ENCODE peak calls at places on chromosomes 4 and X, in five cellular contexts. One of them, this sample, is unnamed.

GRCh38 chrX:139126493-139126892 is 404.0 kb upstream of the F9 start:
- DNase-seq in WTC11: peak; percentile 37
- DNase-seq in fibroblast of pulmonary artery: no peak
- DNase-seq in HFF-Myc: no peak
- DNase-seq in endothelial cell: peak; percentile 36
- DNase-seq in this sample: no peak

GRCh38 chrX:70973221-70973620 is 42.3 kb upstream of the SLC7A3 start:
- DNase-seq in WTC11: no peak
- DNase-seq in fibroblast of pulmonary artery: no peak
- DNase-seq in HFF-Myc: no peak
- DNase-seq in endothelial cell: no peak
- DNase-seq in this sample: no peak

GRCh38 chr4:76216521-76216920 is 2.9 kb upstream of the SCARB2 start:
- DNase-seq in WTC11: no peak
- DNase-seq in fibroblast of pulmonary artery: no peak
- DNase-seq in HFF-Myc: no peak
- DNase-seq in endothelial cell: no peak
- DNase-seq in this sample: no peak

GRCh38 chr4:128298129-128298758 is 10.6 kb upstream of the PGRMC2 start:
- DNase-seq in WTC11: no peak
- DNase-seq in fibroblast of pulmonary artery: no peak
- DNase-seq in HFF-Myc: no peak
- DNase-seq in endothelial cell: no peak
- DNase-seq in this sample: no peak

GRCh38 chr4:175539498-175539897 is 272.6 kb downstream of the GPM6A start:
- DNase-seq in WTC11: no peak
- DNase-seq in fibroblast of pulmonary artery: no peak
- DNase-seq in HFF-Myc: no peak
- DNase-seq in endothelial cell: no peak
- DNase-seq in this sample: no peak

GRCh38 chr4:94504545-94504944 is 52.8 kb downstream of the PDLIM5 start:
- DNase-seq in WTC11: no peak
- DNase-seq in fibroblast of pulmonary artery: no peak
- DNase-seq in HFF-Myc: no peak
- DNase-seq in endothelial cell: no peak
- DNase-seq in this sample: no peak

GRCh38 chrX:1167466-1167865 is 45.0 kb downstream of the CRLF2 start:
- DNase-seq in WTC11: no peak
- DNase-seq in fibroblast of pulmonary artery: no peak
- DNase-seq in HFF-Myc: no peak
- DNase-seq in endothelial cell: no peak
- DNase-seq in this sample: no peak

GRCh38 chr4:113445286-113445685 is 316.3 kb downstream of the CAMK2D start:
- DNase-seq in WTC11: no peak
- DNase-seq in fibroblast of pulmonary artery: peak; percentile 99
- DNase-seq in HFF-Myc: peak; percentile 59
- DNase-seq in endothelial cell: no peak
- DNase-seq in this sample: no peak

GRCh38 chr4:40299704-40300336 is 35.3 kb upstream of the CHRNA9 start:
- DNase-seq in WTC11: no peak
- DNase-seq in fibroblast of pulmonary artery: no peak
- DNase-seq in HFF-Myc: no peak
- DNase-seq in endothelial cell: no peak
- DNase-seq in this sample: no peak

GRCh38 chrX:57453901-57454300 is 137.9 kb upstream of the ZXDB start:
- DNase-seq in WTC11: no peak
- DNase-seq in fibroblast of pulmonary artery: peak; percentile 20
- DNase-seq in HFF-Myc: no peak
- DNase-seq in endothelial cell: peak; percentile 5
- DNase-seq in this sample: no peak

GRCh38 chrX:70998402-70999027 is 67.6 kb upstream of the SLC7A3 start:
- DNase-seq in WTC11: peak; percentile 36
- DNase-seq in fibroblast of pulmonary artery: peak; percentile 61
- DNase-seq in HFF-Myc: peak; percentile 17
- DNase-seq in endothelial cell: peak; percentile 15
- DNase-seq in this sample: no peak

GRCh38 chr4:94307231-94307840 is 35.3 kb downstream of the HPGDS start:
- DNase-seq in WTC11: no peak
- DNase-seq in fibroblast of pulmonary artery: peak; percentile 13
- DNase-seq in HFF-Myc: no peak
- DNase-seq in endothelial cell: no peak
- DNase-seq in this sample: no peak

GRCh38 chr4:1413221-1413663 is 7.0 kb upstream of the NKX1-1 start:
- DNase-seq in WTC11: no peak
- DNase-seq in fibroblast of pulmonary artery: no peak
- DNase-seq in HFF-Myc: no peak
- DNase-seq in endothelial cell: no peak
- DNase-seq in this sample: no peak

GRCh38 chr4:137510866-137511265 is 21.4 kb downstream of the PCDH18 start:
- DNase-seq in WTC11: no peak
- DNase-seq in fibroblast of pulmonary artery: peak; percentile 97
- DNase-seq in HFF-Myc: peak; percentile 84
- DNase-seq in endothelial cell: no peak
- DNase-seq in this sample: no peak

GRCh38 chrX:117094149-117094548 is 631.4 kb upstream of the CT83 start:
- DNase-seq in WTC11: no peak
- DNase-seq in fibroblast of pulmonary artery: no peak
- DNase-seq in HFF-Myc: no peak
- DNase-seq in endothelial cell: no peak
- DNase-seq in this sample: no peak

GRCh38 chr4:113809313-113809712 is 47.8 kb upstream of the CAMK2D start:
- DNase-seq in WTC11: no peak
- DNase-seq in fibroblast of pulmonary artery: peak; percentile 35
- DNase-seq in HFF-Myc: no peak
- DNase-seq in endothelial cell: no peak
- DNase-seq in this sample: no peak

GRCh38 chr4:70178075-70178660 is 17.4 kb upstream of the ODAM start:
- DNase-seq in WTC11: no peak
- DNase-seq in fibroblast of pulmonary artery: no peak
- DNase-seq in HFF-Myc: no peak
- DNase-seq in endothelial cell: no peak
- DNase-seq in this sample: no peak

GRCh38 chr4:168511780-168512467 is 15.1 kb downstream of the PALLD start:
- DNase-seq in WTC11: peak; percentile 13
- DNase-seq in fibroblast of pulmonary artery: no peak
- DNase-seq in HFF-Myc: no peak
- DNase-seq in endothelial cell: no peak
- DNase-seq in this sample: no peak

GRCh38 chr4:990746-991367 is 2.3 kb downstream of the SLC26A1 start:
- DNase-seq in WTC11: no peak
- DNase-seq in fibroblast of pulmonary artery: no peak
- DNase-seq in HFF-Myc: no peak
- DNase-seq in endothelial cell: no peak
- DNase-seq in this sample: no peak

GRCh38 chr4:40525811-40526598 is 103.7 kb downstream of the RBM47 start:
- DNase-seq in WTC11: peak; percentile 36
- DNase-seq in fibroblast of pulmonary artery: peak; percentile 94
- DNase-seq in HFF-Myc: no peak
- DNase-seq in endothelial cell: no peak
- DNase-seq in this sample: no peak

GRCh38 chrX:7120578-7121219 is 26.8 kb upstream of the STS start:
- DNase-seq in WTC11: no peak
- DNase-seq in fibroblast of pulmonary artery: peak; percentile 43
- DNase-seq in HFF-Myc: no peak
- DNase-seq in endothelial cell: no peak
- DNase-seq in this sample: no peak

GRCh38 chr4:39365360-39365759 is 802 bp downstream of the RFC1 start:
- DNase-seq in WTC11: no peak
- DNase-seq in fibroblast of pulmonary artery: no peak
- DNase-seq in HFF-Myc: no peak
- DNase-seq in endothelial cell: no peak
- DNase-seq in this sample: no peak

GRCh38 chrX:153848325-153848724 is 18.0 kb upstream of the PDZD4 start:
- DNase-seq in WTC11: no peak
- DNase-seq in fibroblast of pulmonary artery: no peak
- DNase-seq in HFF-Myc: no peak
- DNase-seq in endothelial cell: no peak
- DNase-seq in this sample: no peak

GRCh38 chr4:1410491-1411325 is 4.5 kb upstream of the NKX1-1 start:
- DNase-seq in WTC11: peak; percentile 94
- DNase-seq in fibroblast of pulmonary artery: peak; percentile 55
- DNase-seq in HFF-Myc: peak; percentile 10
- DNase-seq in endothelial cell: peak; percentile 95
- DNase-seq in this sample: peak; percentile 94

GRCh38 chrX:10112510-10112909 is 44.3 kb upstream of the CLCN4 start:
- DNase-seq in WTC11: no peak
- DNase-seq in fibroblast of pulmonary artery: no peak
- DNase-seq in HFF-Myc: no peak
- DNase-seq in endothelial cell: no peak
- DNase-seq in this sample: no peak

GRCh38 chr4:161601011-161601410 is 562.8 kb downstream of the FSTL5 start:
- DNase-seq in WTC11: no peak
- DNase-seq in fibroblast of pulmonary artery: no peak
- DNase-seq in HFF-Myc: no peak
- DNase-seq in endothelial cell: no peak
- DNase-seq in this sample: no peak

GRCh38 chr4:168560835-168561210 is 64.0 kb downstream of the PALLD start:
- DNase-seq in WTC11: no peak
- DNase-seq in fibroblast of pulmonary artery: no peak
- DNase-seq in HFF-Myc: no peak
- DNase-seq in endothelial cell: no peak
- DNase-seq in this sample: no peak

GRCh38 chr4:149999485-150000074 is 78.7 kb upstream of the DCLK2 start:
- DNase-seq in WTC11: no peak
- DNase-seq in fibroblast of pulmonary artery: peak; percentile 84
- DNase-seq in HFF-Myc: peak; percentile 59
- DNase-seq in endothelial cell: peak; percentile 26
- DNase-seq in this sample: no peak

DNA sequence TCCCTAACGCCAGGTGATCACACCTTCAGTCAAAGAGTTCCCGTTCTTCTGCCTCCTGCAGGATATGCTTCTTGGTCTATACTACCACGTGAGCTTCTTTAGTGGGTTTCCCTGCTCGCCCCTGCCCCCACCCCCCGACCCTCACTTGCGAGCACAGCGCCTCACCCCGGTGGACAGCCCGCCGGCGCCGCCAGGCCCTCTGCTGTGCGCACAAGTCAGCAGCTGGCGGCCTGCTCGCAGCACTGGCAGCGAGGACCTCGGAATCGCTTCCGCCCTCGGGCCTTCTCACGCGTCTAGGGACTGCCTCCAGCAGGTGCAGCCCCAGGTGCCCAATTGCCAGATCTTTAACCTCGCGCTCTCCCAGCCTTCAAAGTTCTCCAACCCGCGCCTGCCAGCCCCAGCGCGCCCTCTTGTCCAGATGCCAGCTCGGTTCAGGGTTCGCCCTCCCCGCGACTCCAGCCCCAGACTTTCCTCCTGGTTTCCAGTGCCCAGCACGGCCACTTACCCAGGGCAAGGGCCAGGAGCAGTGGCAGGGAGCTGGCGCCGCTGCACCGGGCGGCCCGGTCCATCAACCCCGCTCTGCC is 474 bp downstream of the BTC start:
- DNase-seq in WTC11: peak; percentile 79
- DNase-seq in fibroblast of pulmonary artery: peak; percentile 24
- DNase-seq in HFF-Myc: no peak
- DNase-seq in endothelial cell: peak; percentile 65
- DNase-seq in this sample: peak; percentile 71
- TF ChIP-seq CTCF in WTC11: no peak
- TF ChIP-seq CTCF in fibroblast of pulmonary artery: peak; percentile 25
- TF ChIP-seq CTCF in HFF-Myc: peak; percentile 4
- TF ChIP-seq CTCF in endothelial cell: no peak
- TF ChIP-seq CTCF in this sample: peak; percentile 63

GRCh38 chrX:82648062-82648461 is 860.0 kb upstream of the POU3F4 start:
- DNase-seq in WTC11: no peak
- DNase-seq in fibroblast of pulmonary artery: no peak
- DNase-seq in HFF-Myc: no peak
- DNase-seq in endothelial cell: no peak
- DNase-seq in this sample: no peak
- TF ChIP-seq CTCF in WTC11: no peak
- TF ChIP-seq CTCF in fibroblast of pulmonary artery: no peak
- TF ChIP-seq CTCF in HFF-Myc: no peak
- TF ChIP-seq CTCF in endothelial cell: no peak
- TF ChIP-seq CTCF in this sample: no peak

GRCh38 chr4:73308286-73308685 is 49.7 kb upstream of the ANKRD17 start:
- DNase-seq in WTC11: no peak
- DNase-seq in fibroblast of pulmonary artery: peak; percentile 55
- DNase-seq in HFF-Myc: no peak
- DNase-seq in endothelial cell: no peak
- DNase-seq in this sample: no peak
- TF ChIP-seq CTCF in WTC11: no peak
- TF ChIP-seq CTCF in fibroblast of pulmonary artery: peak; percentile 58
- TF ChIP-seq CTCF in HFF-Myc: peak; percentile 29
- TF ChIP-seq CTCF in endothelial cell: no peak
- TF ChIP-seq CTCF in this sample: peak; percentile 29

GRCh38 chr4:8759987-8760386 is 111.7 kb downstream of the HMX1 start:
- DNase-seq in WTC11: peak; percentile 3
- DNase-seq in fibroblast of pulmonary artery: no peak
- DNase-seq in HFF-Myc: no peak
- DNase-seq in endothelial cell: no peak
- DNase-seq in this sample: no peak
- TF ChIP-seq CTCF in WTC11: no peak
- TF ChIP-seq CTCF in fibroblast of pulmonary artery: no peak
- TF ChIP-seq CTCF in HFF-Myc: no peak
- TF ChIP-seq CTCF in endothelial cell: no peak
- TF ChIP-seq CTCF in this sample: no peak

GRCh38 chr4:13430834-13431568 is 53.1 kb downstream of the RAB28 start:
- DNase-seq in WTC11: no peak
- DNase-seq in fibroblast of pulmonary artery: no peak
- DNase-seq in HFF-Myc: no peak
- DNase-seq in endothelial cell: no peak
- DNase-seq in this sample: no peak
- TF ChIP-seq CTCF in WTC11: peak; percentile 73
- TF ChIP-seq CTCF in fibroblast of pulmonary artery: peak; percentile 17
- TF ChIP-seq CTCF in HFF-Myc: peak; percentile 19
- TF ChIP-seq CTCF in endothelial cell: peak; percentile 83
- TF ChIP-seq CTCF in this sample: peak; percentile 56

GRCh38 chr4:26055855-26056254 is 141.8 kb downstream of the SMIM20 start:
- DNase-seq in WTC11: no peak
- DNase-seq in fibroblast of pulmonary artery: no peak
- DNase-seq in HFF-Myc: no peak
- DNase-seq in endothelial cell: no peak
- DNase-seq in this sample: no peak
- TF ChIP-seq CTCF in WTC11: no peak
- TF ChIP-seq CTCF in fibroblast of pulmonary artery: no peak
- TF ChIP-seq CTCF in HFF-Myc: peak; percentile 12
- TF ChIP-seq CTCF in endothelial cell: no peak
- TF ChIP-seq CTCF in this sample: no peak